ENCODE peak calls at places on chromosomes 6 and 20, in four cellular contexts. F is GM12878, G is H1, C is K562. Q is an unnamed sample.

GRCh38 chr20:63453029-63453523 is 19.4 kb downstream of the KCNQ2 start:
- DNase-seq in C (peak), F (no peak), G (no peak), Q (peak)

GRCh38 chr6:160030103-160030502 is 61.2 kb downstream of the IGF2R start:
- DNase-seq in G (peak), C (no peak), F (no peak), Q (no peak)

GRCh38 chr6:109388265-109388664 is 6.0 kb upstream of the CD164 start:
- DNase-seq in F (no peak), G (no peak), C (no peak), Q (no peak)

GRCh38 chr6:144657691-144658090 is 372.6 kb downstream of the UTRN start:
- DNase-seq in G (no peak), C (no peak), F (no peak), Q (no peak)

GRCh38 chr6:24205020-24205492 is 79.0 kb downstream of the NRSN1 start:
- DNase-seq in F (peak), G (no peak), C (peak), Q (peak)

GRCh38 chr6:21141616-21142303 is 451.8 kb upstream of the SOX4 start:
- DNase-seq in F (no peak), G (no peak), C (no peak), Q (peak)

GRCh38 chr20:63639093-63639860 is 12.4 kb upstream of the GMEB2 start:
- DNase-seq in C (no peak), F (no peak), G (no peak), Q (no peak)

GRCh38 chr20:5168582-5169396 is 42.0 kb downstream of the CDS2 start:
- DNase-seq in F (no peak), C (no peak), G (no peak), Q (no peak)

GRCh38 chr6:149293244-149293643 is 24.3 kb upstream of the TAB2 start:
- DNase-seq in G (no peak), F (no peak), C (no peak), Q (no peak)

GRCh38 chr6:125780540-125781306 is 10.0 kb upstream of the NCOA7 start:
- DNase-seq in G (no peak), F (peak), C (peak), Q (peak)
- TF ChIP-seq CBX5 in G (no peak), F (no peak), C (no peak), Q (no peak)

GRCh38 chr6:139378226-139378625 is 3.8 kb upstream of the CITED2 start:
- DNase-seq in G (no peak), C (no peak), F (no peak), Q (no peak)

GRCh38 chr6:139380168-139380567 is 5.7 kb upstream of the CITED2 start:
- DNase-seq in F (no peak), C (peak), G (no peak), Q (no peak)

GRCh38 chr6:139376604-139377218 is 2.3 kb upstream of the CITED2 start:
- DNase-seq in C (peak), G (no peak), F (no peak), Q (peak)

GRCh38 chr6:139380611-139381010 is 6.2 kb upstream of the CITED2 start:
- DNase-seq in G (no peak), F (no peak), C (no peak), Q (no peak)

GRCh38 chr6:139378882-139379341 is 4.5 kb upstream of the CITED2 start:
- DNase-seq in C (peak), F (no peak), G (no peak), Q (peak)
- TF ChIP-seq CBX5 in C (no peak), F (no peak), G (no peak), Q (no peak)

GRCh38 chr6:145839653-145840052 is 25.1 kb upstream of the FBXO30 start:
- DNase-seq in C (no peak), F (no peak), G (no peak), Q (no peak)

GRCh38 chr6:145836767-145837166 is 22.2 kb upstream of the FBXO30 start:
- DNase-seq in G (no peak), C (no peak), F (no peak), Q (no peak)

GRCh38 chr6:145841668-145842067 is 27.1 kb upstream of the FBXO30 start:
- DNase-seq in C (no peak), G (no peak), F (no peak), Q (no peak)

GRCh38 chr6:145836170-145836569 is 21.6 kb upstream of the FBXO30 start:
- DNase-seq in G (no peak), C (no peak), F (no peak), Q (no peak)

GRCh38 chr6:145838305-145838704 is 23.7 kb upstream of the FBXO30 start:
- DNase-seq in G (no peak), F (no peak), C (no peak), Q (no peak)
- TF ChIP-seq CBX5 in G (no peak), F (no peak), C (no peak), Q (no peak)

GRCh38 chr20:59062057-59062456 is 19.5 kb upstream of the PRELID3B start:
- DNase-seq in C (no peak), G (no peak), F (no peak), Q (no peak)
- TF ChIP-seq CBX5 in C (no peak), G (no peak), F (no peak), Q (no peak)

DNA sequence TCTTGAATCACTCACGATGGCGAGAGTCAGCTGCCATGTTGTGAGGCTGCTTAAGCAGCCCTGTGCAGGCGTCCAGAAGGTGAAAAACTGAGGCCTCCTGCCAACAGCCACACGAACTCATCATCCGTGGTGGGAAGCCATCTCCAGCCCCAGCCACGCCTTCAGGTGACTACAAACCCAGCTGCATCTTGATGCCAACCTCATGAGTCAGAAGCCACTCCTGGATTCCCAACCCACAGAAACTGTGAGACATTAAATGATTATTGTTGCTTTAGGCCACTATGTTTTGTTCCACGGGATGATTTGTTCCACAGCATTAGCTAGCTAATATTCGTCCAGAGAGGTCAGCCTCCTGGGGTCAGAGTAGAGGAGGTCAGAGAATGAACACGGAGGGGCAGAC is 80.5 kb downstream of the SNX5 start:
- DNase-seq in G (no peak), C (no peak), F (no peak), Q (no peak)
- TF ChIP-seq CBX5 in G (no peak), C (no peak), F (no peak), Q (no peak)

GRCh38 chr6:31363809-31364208 is 6.8 kb upstream of the HLA-B start:
- DNase-seq in F (no peak), C (no peak), G (no peak), Q (no peak)
- TF ChIP-seq CBX5 in F (no peak), C (no peak), G (no peak), Q (no peak)

Q was measured in HepG2.